ENCODE peak calls at places on chromosomes 16 and 17, in five cellular contexts. One of them, this sample, is unnamed.
A peak's percentile ranks its signal among the peaks of the same experiment; 100 is the strongest.

GRCh38 chr16:9934723-9935508 is 247.3 kb downstream of the GRIN2A start:
- DNase-seq in prostate gland: no peak
- DNase-seq in OCI-LY7: no peak
- DNase-seq in breast epithelium: no peak
- DNase-seq in right lobe of liver: no peak
- DNase-seq in this sample: no peak

GRCh38 chr16:29985271-29985811 is 10.1 kb downstream of the HIRIP3 start:
- DNase-seq in breast epithelium: no peak
- DNase-seq in OCI-LY7: no peak
- DNase-seq in right lobe of liver: no peak
- DNase-seq in prostate gland: no peak
- DNase-seq in this sample: no peak

GRCh38 chr17:62611308-62611707 is 16.2 kb upstream of the MRC2 start:
- DNase-seq in OCI-LY7: no peak
- DNase-seq in breast epithelium: no peak
- DNase-seq in prostate gland: no peak
- DNase-seq in right lobe of liver: peak; percentile 22
- DNase-seq in this sample: no peak

GRCh38 chr16:89565506-89566372 is 5.3 kb downstream of the RPL13 start:
- DNase-seq in right lobe of liver: peak; percentile 70
- DNase-seq in breast epithelium: peak; percentile 61
- DNase-seq in prostate gland: peak; percentile 27
- DNase-seq in OCI-LY7: peak; percentile 75
- DNase-seq in this sample: peak; percentile 39

GRCh38 chr17:43171761-43172487 is 910 bp downstream of the NBR1 start:
- DNase-seq in right lobe of liver: no peak
- DNase-seq in prostate gland: peak; percentile 48
- DNase-seq in OCI-LY7: peak; percentile 33
- DNase-seq in breast epithelium: no peak
- DNase-seq in this sample: no peak

GRCh38 chr17:63984651-63985386 is 12.1 kb upstream of the SCN4A start:
- DNase-seq in prostate gland: no peak
- DNase-seq in right lobe of liver: no peak
- DNase-seq in breast epithelium: no peak
- DNase-seq in OCI-LY7: no peak
- DNase-seq in this sample: no peak

GRCh38 chr17:21365016-21365415 is 11.1 kb upstream of the KCNJ12 start:
- DNase-seq in right lobe of liver: no peak
- DNase-seq in OCI-LY7: no peak
- DNase-seq in breast epithelium: no peak
- DNase-seq in prostate gland: no peak
- DNase-seq in this sample: no peak

GRCh38 chr17:68698761-68699160 is 97.6 kb upstream of the FAM20A start:
- DNase-seq in prostate gland: no peak
- DNase-seq in OCI-LY7: no peak
- DNase-seq in right lobe of liver: no peak
- DNase-seq in breast epithelium: no peak
- DNase-seq in this sample: no peak

GRCh38 chr16:3171855-3172593 is 16.0 kb upstream of the OR1F1 start:
- DNase-seq in OCI-LY7: no peak
- DNase-seq in right lobe of liver: no peak
- DNase-seq in prostate gland: no peak
- DNase-seq in breast epithelium: no peak
- DNase-seq in this sample: no peak

GRCh38 chr16:81486555-81487061 is 42.0 kb downstream of the CMIP start:
- DNase-seq in prostate gland: no peak
- DNase-seq in OCI-LY7: no peak
- DNase-seq in breast epithelium: no peak
- DNase-seq in right lobe of liver: no peak
- DNase-seq in this sample: no peak

GRCh38 chr17:63579633-63580032 is 21.1 kb upstream of the TACO1 start:
- DNase-seq in breast epithelium: no peak
- DNase-seq in right lobe of liver: no peak
- DNase-seq in OCI-LY7: no peak
- DNase-seq in prostate gland: no peak
- DNase-seq in this sample: no peak

GRCh38 chr16:30805056-30805369 is 18.0 kb upstream of the ZNF629 start:
- DNase-seq in OCI-LY7: no peak
- DNase-seq in prostate gland: no peak
- DNase-seq in breast epithelium: no peak
- DNase-seq in right lobe of liver: no peak
- DNase-seq in this sample: no peak

GRCh38 chr16:87496101-87496801 is 3.4 kb upstream of the ZCCHC14 start:
- DNase-seq in breast epithelium: no peak
- DNase-seq in prostate gland: no peak
- DNase-seq in right lobe of liver: no peak
- DNase-seq in OCI-LY7: no peak
- DNase-seq in this sample: no peak

DNA sequence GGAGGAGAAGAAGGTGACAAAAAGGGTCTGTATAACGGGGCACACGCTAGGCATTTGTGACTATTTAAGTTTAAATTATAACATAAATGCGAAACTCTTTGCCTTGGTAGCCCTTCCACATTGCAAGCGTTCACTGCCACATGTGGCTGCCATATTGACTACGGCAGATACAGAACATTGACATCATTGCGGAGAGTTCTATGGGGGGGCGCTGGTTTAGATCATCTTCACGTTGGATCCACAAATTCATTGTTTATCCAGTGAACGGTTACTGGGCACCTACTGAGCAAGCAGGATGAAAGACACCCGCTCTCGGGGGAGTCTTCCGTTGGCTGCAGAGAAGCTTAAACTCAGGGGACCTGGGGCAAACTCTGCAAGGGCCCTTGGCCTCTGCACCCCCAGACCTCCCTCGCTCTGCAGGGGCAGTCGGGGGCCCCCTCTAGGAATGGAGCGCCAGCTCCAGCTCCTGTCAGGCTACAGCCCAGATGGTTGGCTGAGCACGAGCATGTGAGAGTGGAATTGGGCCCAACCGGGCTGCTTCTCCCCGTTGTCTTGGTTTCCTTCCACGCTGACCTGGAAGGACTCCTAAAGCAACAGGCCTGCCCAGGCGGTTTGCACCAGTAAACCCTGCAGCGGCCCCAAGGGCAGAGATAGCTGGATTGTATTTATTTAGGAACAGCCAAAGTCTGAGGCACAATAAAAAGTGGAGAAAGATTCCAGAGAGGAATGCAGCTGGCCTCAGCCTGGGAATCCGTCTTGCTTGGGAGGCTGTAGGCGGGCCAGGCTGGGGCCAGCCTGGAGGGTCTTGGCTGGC is 172.2 kb downstream of the SEC14L1 start:
- DNase-seq in OCI-LY7: no peak
- DNase-seq in breast epithelium: peak; percentile 76
- DNase-seq in prostate gland: no peak
- DNase-seq in right lobe of liver: peak; percentile 91
- DNase-seq in this sample: no peak
- TF ChIP-seq CTCF in OCI-LY7: no peak
- TF ChIP-seq CTCF in breast epithelium: no peak
- TF ChIP-seq CTCF in prostate gland: no peak
- TF ChIP-seq CTCF in right lobe of liver: no peak
- TF ChIP-seq CTCF in this sample: no peak

DNA sequence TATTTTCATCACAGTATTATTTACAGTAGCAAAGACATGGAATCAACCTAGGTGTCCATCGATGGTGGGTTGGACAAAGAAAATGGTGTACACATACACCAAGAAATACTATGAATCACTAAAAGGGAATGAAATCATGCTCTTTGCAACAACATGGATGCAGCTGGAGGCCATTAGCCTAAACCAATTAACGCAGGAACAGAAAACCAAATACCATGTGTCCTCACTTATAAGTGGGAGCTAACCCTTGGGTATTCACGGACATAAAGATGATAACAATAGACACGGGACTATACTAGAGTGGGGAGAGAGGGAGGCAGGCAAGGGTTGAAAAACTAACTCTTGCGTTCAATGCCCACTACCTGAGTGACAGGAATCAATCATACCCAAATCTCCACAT is 41.0 kb downstream of the MRPS23 start:
- DNase-seq in OCI-LY7: no peak
- DNase-seq in prostate gland: no peak
- DNase-seq in right lobe of liver: no peak
- DNase-seq in breast epithelium: no peak
- DNase-seq in this sample: no peak
- TF ChIP-seq CTCF in OCI-LY7: no peak
- TF ChIP-seq CTCF in prostate gland: no peak
- TF ChIP-seq CTCF in right lobe of liver: no peak
- TF ChIP-seq CTCF in breast epithelium: no peak
- TF ChIP-seq CTCF in this sample: no peak

DNA sequence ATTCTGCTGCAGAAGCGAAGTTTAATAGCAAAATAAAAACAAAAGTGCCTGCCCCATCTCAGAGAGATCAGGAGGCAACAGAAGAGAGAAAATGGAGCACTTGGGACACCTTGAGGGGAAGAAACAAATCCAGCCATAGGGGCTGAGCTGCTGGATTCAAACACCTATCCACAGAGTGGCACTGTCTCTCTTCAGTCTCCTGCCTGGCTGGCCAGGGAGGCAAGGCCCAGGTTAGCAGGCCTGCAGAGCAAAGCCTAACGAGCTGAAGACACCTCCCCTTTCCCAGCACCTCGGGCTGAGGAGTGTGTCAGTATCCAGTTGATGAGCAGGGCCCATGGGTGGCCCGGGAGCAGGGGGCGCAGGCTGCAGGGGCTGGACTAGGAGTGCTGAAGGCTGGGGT is 8.8 kb upstream of the KRT31 start:
- DNase-seq in prostate gland: no peak
- DNase-seq in right lobe of liver: no peak
- DNase-seq in OCI-LY7: no peak
- DNase-seq in breast epithelium: no peak
- DNase-seq in this sample: no peak
- TF ChIP-seq CTCF in prostate gland: no peak
- TF ChIP-seq CTCF in right lobe of liver: no peak
- TF ChIP-seq CTCF in OCI-LY7: no peak
- TF ChIP-seq CTCF in breast epithelium: no peak
- TF ChIP-seq CTCF in this sample: no peak

GRCh38 chr17:8436169-8436932 is 667 bp downstream of the NDEL1 start:
- DNase-seq in right lobe of liver: peak; percentile 75
- DNase-seq in OCI-LY7: peak; percentile 65
- DNase-seq in prostate gland: peak; percentile 41
- DNase-seq in breast epithelium: peak; percentile 64
- DNase-seq in this sample: peak; percentile 25

GRCh38 chr17:8439681-8440080 is 4.0 kb downstream of the NDEL1 start:
- DNase-seq in right lobe of liver: no peak
- DNase-seq in breast epithelium: no peak
- DNase-seq in prostate gland: no peak
- DNase-seq in OCI-LY7: no peak
- DNase-seq in this sample: no peak

GRCh38 chr17:8430966-8431365 is 4.7 kb upstream of the NDEL1 start:
- DNase-seq in OCI-LY7: no peak
- DNase-seq in right lobe of liver: peak; percentile 92
- DNase-seq in prostate gland: no peak
- DNase-seq in breast epithelium: peak; percentile 55
- DNase-seq in this sample: no peak

GRCh38 chr17:8438441-8438840 is 2.8 kb downstream of the NDEL1 start:
- DNase-seq in prostate gland: no peak
- DNase-seq in right lobe of liver: no peak
- DNase-seq in OCI-LY7: no peak
- DNase-seq in breast epithelium: no peak
- DNase-seq in this sample: no peak

GRCh38 chr17:8435245-8436168 is at the start of gene NDEL1:
- DNase-seq in breast epithelium: peak; percentile 99
- DNase-seq in OCI-LY7: peak; percentile 97
- DNase-seq in right lobe of liver: peak; percentile 100
- DNase-seq in prostate gland: peak; percentile 98
- DNase-seq in this sample: peak; percentile 97
- TF ChIP-seq CTCF in breast epithelium: no peak
- TF ChIP-seq CTCF in OCI-LY7: no peak
- TF ChIP-seq CTCF in right lobe of liver: no peak
- TF ChIP-seq CTCF in prostate gland: no peak
- TF ChIP-seq CTCF in this sample: no peak

DNA sequence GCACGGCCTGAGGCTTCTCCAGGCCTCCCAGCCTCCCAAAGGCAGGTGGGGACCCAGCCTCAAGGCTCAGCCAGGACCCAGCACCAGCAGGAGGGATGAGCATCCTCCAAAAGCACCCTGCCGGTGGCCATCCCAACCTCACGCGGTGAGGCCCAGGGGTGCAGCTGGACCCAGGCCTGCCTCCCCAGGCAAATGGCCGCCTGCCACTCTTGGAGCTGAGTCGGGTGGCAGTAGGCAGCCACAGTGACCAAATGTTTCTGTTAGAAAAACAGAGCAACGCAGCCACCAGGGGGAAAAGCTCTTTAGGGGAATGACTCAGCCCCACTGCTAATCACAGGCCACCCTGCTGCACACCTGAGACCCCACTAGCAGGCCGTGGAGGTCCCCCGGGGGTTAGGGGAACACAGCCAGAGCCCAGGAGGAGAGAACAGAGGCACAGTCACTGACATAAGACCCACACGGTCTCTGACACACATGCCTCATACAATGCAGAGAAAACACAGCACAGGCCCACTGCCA is 12.5 kb downstream of the BCAR1 start:
- DNase-seq in right lobe of liver: no peak
- DNase-seq in OCI-LY7: no peak
- DNase-seq in prostate gland: no peak
- DNase-seq in breast epithelium: no peak
- DNase-seq in this sample: no peak
- TF ChIP-seq CTCF in right lobe of liver: no peak
- TF ChIP-seq CTCF in OCI-LY7: no peak
- TF ChIP-seq CTCF in prostate gland: peak; percentile 5
- TF ChIP-seq CTCF in breast epithelium: no peak
- TF ChIP-seq CTCF in this sample: no peak

GRCh38 chr16:67243481-67243880 is 3.8 kb downstream of the FHOD1 start:
- DNase-seq in right lobe of liver: peak; percentile 51
- DNase-seq in breast epithelium: no peak
- DNase-seq in prostate gland: no peak
- DNase-seq in OCI-LY7: no peak
- DNase-seq in this sample: no peak
- TF ChIP-seq CTCF in right lobe of liver: no peak
- TF ChIP-seq CTCF in breast epithelium: no peak
- TF ChIP-seq CTCF in prostate gland: no peak
- TF ChIP-seq CTCF in OCI-LY7: no peak
- TF ChIP-seq CTCF in this sample: no peak

DNA sequence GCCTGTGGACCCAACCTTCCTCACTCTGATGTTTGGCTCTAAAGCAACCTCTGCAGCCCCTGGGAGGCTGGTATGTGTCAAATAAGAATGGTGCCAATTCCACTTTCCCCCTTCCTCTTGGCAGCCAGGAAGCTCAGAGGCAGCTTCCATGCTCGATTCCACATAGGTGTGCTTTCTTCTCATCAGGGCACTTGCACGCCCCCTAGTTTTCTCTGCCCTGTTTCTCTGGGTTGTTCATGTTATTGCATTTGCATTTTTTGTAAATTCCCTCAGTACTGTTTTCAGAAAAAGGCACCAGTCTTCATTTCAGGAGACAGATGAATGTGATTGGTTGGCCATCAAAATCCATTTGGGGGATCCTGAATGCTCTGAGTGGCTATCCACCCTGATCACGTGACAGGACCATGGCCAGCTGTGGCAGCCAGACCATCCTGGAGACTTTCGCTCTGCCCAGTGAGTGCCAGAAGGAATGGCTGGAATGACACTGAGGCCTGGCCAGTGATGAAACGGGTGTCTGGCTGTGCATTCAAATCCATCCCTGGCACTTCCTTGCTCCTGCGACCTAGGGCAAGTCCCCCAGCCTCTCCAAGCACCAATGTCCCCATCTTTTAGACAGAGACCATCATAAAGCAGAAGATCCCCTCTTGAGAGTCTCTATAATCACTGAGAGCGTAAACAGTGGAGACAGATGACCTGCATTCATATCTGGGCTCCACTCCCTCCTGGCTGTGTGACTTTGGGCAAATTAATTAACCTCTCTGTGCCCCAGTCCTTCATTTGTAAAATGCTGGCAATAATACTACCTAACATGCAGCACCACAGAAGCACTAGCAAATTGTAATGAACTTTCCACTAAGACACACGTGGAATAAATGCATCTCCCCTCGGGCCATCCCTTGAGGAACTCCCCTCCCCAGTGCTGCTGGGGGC is 56.4 kb downstream of the CNGB1 start:
- DNase-seq in breast epithelium: no peak
- DNase-seq in OCI-LY7: no peak
- DNase-seq in prostate gland: no peak
- DNase-seq in right lobe of liver: no peak
- DNase-seq in this sample: no peak
- TF ChIP-seq CTCF in breast epithelium: no peak
- TF ChIP-seq CTCF in OCI-LY7: peak; percentile 46
- TF ChIP-seq CTCF in prostate gland: no peak
- TF ChIP-seq CTCF in right lobe of liver: no peak
- TF ChIP-seq CTCF in this sample: no peak